ENCODE peak calls at places on chromosomes 6 and 20, in four cellular contexts. One of them, this sample, is unnamed.

GRCh38 chr6:69861986-69862385 is 4.4 kb upstream of the COL19A1 start:
- DNase-seq in IMR-90: no peak
- DNase-seq in mesenchymal stem cell: no peak
- DNase-seq in H1: no peak
- DNase-seq in this sample: no peak

GRCh38 chr20:50717974-50718761 is 13.2 kb upstream of the PARD6B start:
- DNase-seq in IMR-90: no peak
- DNase-seq in mesenchymal stem cell: no peak
- DNase-seq in H1: no peak
- DNase-seq in this sample: no peak

GRCh38 chr6:18147160-18147559 is 7.7 kb downstream of the TPMT start:
- DNase-seq in IMR-90: peak; percentile 66
- DNase-seq in mesenchymal stem cell: no peak
- DNase-seq in H1: no peak
- DNase-seq in this sample: no peak

GRCh38 chr20:22836211-22836610 is 198.9 kb upstream of the SSTR4 start:
- DNase-seq in IMR-90: no peak
- DNase-seq in mesenchymal stem cell: peak; percentile 70
- DNase-seq in H1: no peak
- DNase-seq in this sample: no peak

GRCh38 chr6:26305097-26305841 is 59.7 kb upstream of the BTN3A2 start:
- DNase-seq in IMR-90: peak; percentile 87
- DNase-seq in mesenchymal stem cell: peak; percentile 56
- DNase-seq in H1: peak; percentile 83
- DNase-seq in this sample: peak; percentile 84

GRCh38 chr6:951782-952181 is 258.8 kb upstream of the EXOC2 start:
- DNase-seq in IMR-90: no peak
- DNase-seq in mesenchymal stem cell: no peak
- DNase-seq in H1: no peak
- DNase-seq in this sample: no peak

GRCh38 chr20:62762801-62763368 is 33.4 kb upstream of the MRGBP start:
- DNase-seq in IMR-90: no peak
- DNase-seq in mesenchymal stem cell: no peak
- DNase-seq in H1: no peak
- DNase-seq in this sample: no peak

GRCh38 chr20:5923493-5923892 is 26.8 kb downstream of the TRMT6 start:
- DNase-seq in IMR-90: no peak
- DNase-seq in mesenchymal stem cell: no peak
- DNase-seq in H1: no peak
- DNase-seq in this sample: no peak

GRCh38 chr6:139728879-139729278 is 354.4 kb upstream of the CITED2 start:
- DNase-seq in IMR-90: no peak
- DNase-seq in mesenchymal stem cell: no peak
- DNase-seq in H1: no peak
- DNase-seq in this sample: no peak

GRCh38 chr6:16591681-16592549 is 169.3 kb downstream of the ATXN1 start:
- DNase-seq in IMR-90: no peak
- DNase-seq in mesenchymal stem cell: no peak
- DNase-seq in H1: no peak
- DNase-seq in this sample: no peak

GRCh38 chr20:15061955-15062354 is 724.5 kb upstream of the FLRT3 start:
- DNase-seq in IMR-90: no peak
- DNase-seq in mesenchymal stem cell: no peak
- DNase-seq in H1: no peak
- DNase-seq in this sample: peak; percentile 39

GRCh38 chr6:125277838-125278237 is 23.9 kb downstream of the HDDC2 start:
- DNase-seq in IMR-90: no peak
- DNase-seq in mesenchymal stem cell: no peak
- DNase-seq in H1: no peak
- DNase-seq in this sample: no peak

GRCh38 chr20:24906806-24907205 is 42.3 kb upstream of the CST7 start:
- DNase-seq in IMR-90: no peak
- DNase-seq in mesenchymal stem cell: no peak
- DNase-seq in H1: no peak
- DNase-seq in this sample: no peak

GRCh38 chr20:20427202-20427864 is 59.4 kb downstream of the INSM1 start:
- DNase-seq in IMR-90: no peak
- DNase-seq in mesenchymal stem cell: no peak
- DNase-seq in H1: no peak
- DNase-seq in this sample: no peak

GRCh38 chr20:63846938-63847373 is 14.3 kb upstream of the ABHD16B start:
- DNase-seq in IMR-90: no peak
- DNase-seq in mesenchymal stem cell: peak; percentile 40
- DNase-seq in H1: no peak
- DNase-seq in this sample: no peak

GRCh38 chr20:37238426-37238825 is 23.2 kb downstream of the GHRH start:
- DNase-seq in IMR-90: no peak
- DNase-seq in mesenchymal stem cell: no peak
- DNase-seq in H1: no peak
- DNase-seq in this sample: no peak

GRCh38 chr20:23493172-23493772 is 2.4 kb downstream of the CST8 start:
- DNase-seq in IMR-90: no peak
- DNase-seq in mesenchymal stem cell: no peak
- DNase-seq in H1: no peak
- DNase-seq in this sample: no peak

GRCh38 chr20:25281541-25281991 is 33.7 kb downstream of the PYGB start:
- DNase-seq in IMR-90: no peak
- DNase-seq in mesenchymal stem cell: no peak
- DNase-seq in H1: no peak
- DNase-seq in this sample: no peak

GRCh38 chr6:122564230-122564629 is 46.0 kb upstream of the PKIB start:
- DNase-seq in IMR-90: no peak
- DNase-seq in mesenchymal stem cell: no peak
- DNase-seq in H1: no peak
- DNase-seq in this sample: no peak

GRCh38 chr6:112502348-112503130 is 155.4 kb downstream of the RFPL4B start:
- DNase-seq in IMR-90: peak; percentile 41
- DNase-seq in mesenchymal stem cell: peak; percentile 47
- DNase-seq in H1: no peak
- DNase-seq in this sample: no peak
- H2BK5ac ChIP-seq in IMR-90: peak overlapping the region; percentile 72
- H2BK5ac ChIP-seq in mesenchymal stem cell: no peak overlapping the region
- H2BK5ac ChIP-seq in H1: no peak overlapping the region
- H2BK5ac ChIP-seq in this sample: no peak overlapping the region

GRCh38 chr6:34082348-34082747 is 63.5 kb downstream of the GRM4 start:
- DNase-seq in IMR-90: no peak
- DNase-seq in mesenchymal stem cell: no peak
- DNase-seq in H1: no peak
- DNase-seq in this sample: no peak
- H3K18ac ChIP-seq in IMR-90: no peak overlapping the region
- H3K18ac ChIP-seq in mesenchymal stem cell: no peak overlapping the region
- H3K18ac ChIP-seq in H1: no peak overlapping the region
- H3K18ac ChIP-seq in this sample: no peak overlapping the region

GRCh38 chr6:164337024-164337924 is 922.8 kb downstream of the QKI start:
- DNase-seq in IMR-90: no peak
- DNase-seq in mesenchymal stem cell: no peak
- DNase-seq in H1: no peak
- DNase-seq in this sample: no peak
- H2BK15ac ChIP-seq in IMR-90: no peak overlapping the region
- H2BK15ac ChIP-seq in mesenchymal stem cell: no peak overlapping the region
- H2BK15ac ChIP-seq in H1: no peak overlapping the region
- H2BK15ac ChIP-seq in this sample: no peak overlapping the region

DNA sequence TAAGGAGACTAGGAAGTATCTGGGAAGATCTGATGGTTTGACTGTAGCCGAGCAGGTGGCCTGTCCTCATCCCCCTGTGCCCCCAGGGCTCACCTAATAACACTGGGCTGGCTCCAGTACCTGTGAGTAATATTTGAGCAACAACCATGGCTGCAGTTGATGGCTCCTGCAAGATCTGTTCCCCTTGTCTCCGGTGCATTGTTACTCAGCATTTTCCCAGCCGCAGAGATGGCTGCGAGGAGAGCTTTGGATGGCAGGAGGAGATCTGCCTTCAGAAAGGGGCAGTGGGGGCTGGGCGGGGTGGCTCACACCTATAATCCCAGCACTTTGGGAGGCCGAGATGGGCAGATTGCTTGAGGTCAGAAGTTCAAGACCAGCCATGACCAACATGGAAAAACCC is 39.3 kb downstream of the PTK7 start:
- DNase-seq in IMR-90: no peak
- DNase-seq in mesenchymal stem cell: no peak
- DNase-seq in H1: no peak
- DNase-seq in this sample: no peak
- H2BK5ac ChIP-seq in IMR-90: peak overlapping the region; percentile 7
- H2BK5ac ChIP-seq in mesenchymal stem cell: no peak overlapping the region
- H2BK5ac ChIP-seq in H1: peak overlapping the region; percentile 6
- H2BK5ac ChIP-seq in this sample: no peak overlapping the region

GRCh38 chr20:10842116-10842515 is 168.3 kb upstream of the JAG1 start:
- DNase-seq in IMR-90: no peak
- DNase-seq in mesenchymal stem cell: no peak
- DNase-seq in H1: no peak
- DNase-seq in this sample: no peak

GRCh38 chr20:10846831-10847230 is 173.0 kb upstream of the JAG1 start:
- DNase-seq in IMR-90: no peak
- DNase-seq in mesenchymal stem cell: no peak
- DNase-seq in H1: no peak
- DNase-seq in this sample: no peak

GRCh38 chr20:10848810-10849370 is 175.1 kb upstream of the JAG1 start:
- DNase-seq in IMR-90: peak; percentile 94
- DNase-seq in mesenchymal stem cell: peak; percentile 94
- DNase-seq in H1: no peak
- DNase-seq in this sample: peak; percentile 30

GRCh38 chr20:10837901-10838300 is 164.1 kb upstream of the JAG1 start:
- DNase-seq in IMR-90: no peak
- DNase-seq in mesenchymal stem cell: no peak
- DNase-seq in H1: no peak
- DNase-seq in this sample: no peak

DNA sequence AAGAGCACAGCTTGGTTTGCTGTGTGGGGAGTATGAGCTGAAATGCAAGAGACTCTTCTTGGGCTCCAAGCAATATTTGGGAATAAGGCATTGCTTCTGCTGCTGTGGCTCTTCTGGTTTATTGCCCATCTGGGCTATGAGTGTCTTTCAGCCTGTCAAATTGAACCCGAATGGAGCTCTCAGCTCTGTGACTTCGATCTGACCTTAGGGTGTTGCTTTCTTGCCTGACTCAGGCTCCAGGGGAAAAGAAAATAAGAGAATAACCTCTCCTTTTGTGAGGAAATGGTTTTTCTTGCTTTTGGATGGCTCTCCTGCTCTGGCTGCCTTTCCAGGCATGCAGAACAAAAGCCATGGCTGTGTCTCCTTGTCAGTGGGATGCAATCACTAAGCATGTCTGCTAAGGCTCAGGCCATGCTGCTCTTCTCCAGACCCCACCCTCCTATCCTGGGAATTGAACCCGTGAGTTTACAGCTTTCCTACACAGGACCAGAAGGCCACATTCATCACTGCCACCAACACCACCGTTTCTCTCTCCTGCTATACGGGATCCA is 169.4 kb upstream of the JAG1 start:
- DNase-seq in IMR-90: peak; percentile 33
- DNase-seq in mesenchymal stem cell: no peak
- DNase-seq in H1: no peak
- DNase-seq in this sample: no peak
- H3K18ac ChIP-seq in IMR-90: no peak overlapping the region
- H3K18ac ChIP-seq in mesenchymal stem cell: no peak overlapping the region
- H3K18ac ChIP-seq in H1: no peak overlapping the region
- H3K18ac ChIP-seq in this sample: no peak overlapping the region

This sample was measured in H9.